ENCODE peak calls at places on chromosomes 2 and 18, in nine cellular contexts. One of them, this sample, is unnamed.

GRCh38 chr18:79068299-79068945 is 772 bp upstream of the ATP9B start:
- DNase-seq in endodermal cell: no peak
- DNase-seq in GM23338: peak; percentile 50
- DNase-seq in transverse colon: no peak
- DNase-seq in CD8-positive, alpha-beta memory T cell: no peak
- DNase-seq in HCT116: no peak
- DNase-seq in lower lobe of right lung: no peak
- DNase-seq in psoas muscle: no peak
- DNase-seq in AG04450: no peak
- DNase-seq in this sample: peak; percentile 2

GRCh38 chr18:74217476-74218143 is 69.3 kb downstream of the TIMM21 start:
- DNase-seq in GM23338: no peak
- DNase-seq in HCT116: no peak
- DNase-seq in transverse colon: no peak
- DNase-seq in endodermal cell: no peak
- DNase-seq in AG04450: no peak
- DNase-seq in psoas muscle: no peak
- DNase-seq in CD8-positive, alpha-beta memory T cell: no peak
- DNase-seq in lower lobe of right lung: peak; percentile 64
- DNase-seq in this sample: no peak

GRCh38 chr2:67070826-67071225 is 326.3 kb upstream of the ETAA1 start:
- DNase-seq in AG04450: no peak
- DNase-seq in endodermal cell: no peak
- DNase-seq in lower lobe of right lung: no peak
- DNase-seq in psoas muscle: no peak
- DNase-seq in HCT116: no peak
- DNase-seq in CD8-positive, alpha-beta memory T cell: no peak
- DNase-seq in GM23338: no peak
- DNase-seq in transverse colon: no peak
- DNase-seq in this sample: no peak

GRCh38 chr2:84827978-84828575 is 52.8 kb downstream of the TRABD2A start:
- DNase-seq in lower lobe of right lung: no peak
- DNase-seq in HCT116: no peak
- DNase-seq in transverse colon: no peak
- DNase-seq in AG04450: no peak
- DNase-seq in GM23338: no peak
- DNase-seq in CD8-positive, alpha-beta memory T cell: no peak
- DNase-seq in psoas muscle: no peak
- DNase-seq in endodermal cell: no peak
- DNase-seq in this sample: no peak

GRCh38 chr2:120014231-120014990 is 1.5 kb downstream of the EPB41L5 start:
- DNase-seq in psoas muscle: no peak
- DNase-seq in CD8-positive, alpha-beta memory T cell: no peak
- DNase-seq in HCT116: no peak
- DNase-seq in lower lobe of right lung: no peak
- DNase-seq in transverse colon: no peak
- DNase-seq in endodermal cell: no peak
- DNase-seq in AG04450: no peak
- DNase-seq in GM23338: no peak
- DNase-seq in this sample: no peak

GRCh38 chr2:157194097-157194688 is 63.3 kb upstream of the GALNT5 start:
- DNase-seq in psoas muscle: no peak
- DNase-seq in transverse colon: peak; percentile 10
- DNase-seq in AG04450: no peak
- DNase-seq in lower lobe of right lung: no peak
- DNase-seq in GM23338: peak; percentile 63
- DNase-seq in HCT116: peak; percentile 49
- DNase-seq in CD8-positive, alpha-beta memory T cell: no peak
- DNase-seq in endodermal cell: no peak
- DNase-seq in this sample: peak; percentile 67

GRCh38 chr2:10742666-10743065 is 21.2 kb downstream of the ATP6V1C2 start:
- DNase-seq in HCT116: no peak
- DNase-seq in endodermal cell: no peak
- DNase-seq in transverse colon: no peak
- DNase-seq in psoas muscle: no peak
- DNase-seq in GM23338: no peak
- DNase-seq in CD8-positive, alpha-beta memory T cell: no peak
- DNase-seq in AG04450: no peak
- DNase-seq in lower lobe of right lung: no peak
- DNase-seq in this sample: no peak

GRCh38 chr18:65876310-65876709 is 125.5 kb downstream of the CDH7 start:
- DNase-seq in transverse colon: no peak
- DNase-seq in psoas muscle: no peak
- DNase-seq in CD8-positive, alpha-beta memory T cell: no peak
- DNase-seq in lower lobe of right lung: no peak
- DNase-seq in AG04450: no peak
- DNase-seq in GM23338: no peak
- DNase-seq in endodermal cell: no peak
- DNase-seq in HCT116: no peak
- DNase-seq in this sample: no peak

GRCh38 chr2:230423851-230424458 is 8.0 kb downstream of the SP100 start:
- DNase-seq in GM23338: no peak
- DNase-seq in transverse colon: no peak
- DNase-seq in endodermal cell: no peak
- DNase-seq in lower lobe of right lung: peak; percentile 70
- DNase-seq in psoas muscle: no peak
- DNase-seq in AG04450: no peak
- DNase-seq in HCT116: no peak
- DNase-seq in CD8-positive, alpha-beta memory T cell: no peak
- DNase-seq in this sample: peak; percentile 50

GRCh38 chr2:74982581-74982980 is 24.1 kb downstream of the POLE4 start:
- DNase-seq in CD8-positive, alpha-beta memory T cell: no peak
- DNase-seq in transverse colon: no peak
- DNase-seq in GM23338: no peak
- DNase-seq in psoas muscle: no peak
- DNase-seq in HCT116: no peak
- DNase-seq in lower lobe of right lung: no peak
- DNase-seq in endodermal cell: no peak
- DNase-seq in AG04450: no peak
- DNase-seq in this sample: no peak

GRCh38 chr2:21317131-21317530 is 193.4 kb downstream of the TDRD15 start:
- DNase-seq in CD8-positive, alpha-beta memory T cell: no peak
- DNase-seq in transverse colon: peak; percentile 57
- DNase-seq in AG04450: no peak
- DNase-seq in psoas muscle: peak; percentile 18
- DNase-seq in endodermal cell: peak; percentile 81
- DNase-seq in GM23338: peak; percentile 75
- DNase-seq in HCT116: peak; percentile 13
- DNase-seq in lower lobe of right lung: peak; percentile 48
- DNase-seq in this sample: peak; percentile 18

GRCh38 chr2:238930216-238930615 is 82.3 kb downstream of the TWIST2 start:
- DNase-seq in AG04450: no peak
- DNase-seq in transverse colon: no peak
- DNase-seq in CD8-positive, alpha-beta memory T cell: no peak
- DNase-seq in lower lobe of right lung: no peak
- DNase-seq in psoas muscle: no peak
- DNase-seq in endodermal cell: peak; percentile 17
- DNase-seq in GM23338: no peak
- DNase-seq in HCT116: no peak
- DNase-seq in this sample: no peak
- H3K27ac ChIP-seq in AG04450: no peak overlapping the region
- H3K27ac ChIP-seq in transverse colon: no peak overlapping the region
- H3K27ac ChIP-seq in CD8-positive, alpha-beta memory T cell: no peak overlapping the region
- H3K27ac ChIP-seq in lower lobe of right lung: no peak overlapping the region
- H3K27ac ChIP-seq in psoas muscle: no peak overlapping the region
- H3K27ac ChIP-seq in endodermal cell: no peak overlapping the region
- H3K27ac ChIP-seq in GM23338: no peak overlapping the region
- H3K27ac ChIP-seq in HCT116: no peak overlapping the region
- H3K27ac ChIP-seq in this sample: no peak overlapping the region

DNA sequence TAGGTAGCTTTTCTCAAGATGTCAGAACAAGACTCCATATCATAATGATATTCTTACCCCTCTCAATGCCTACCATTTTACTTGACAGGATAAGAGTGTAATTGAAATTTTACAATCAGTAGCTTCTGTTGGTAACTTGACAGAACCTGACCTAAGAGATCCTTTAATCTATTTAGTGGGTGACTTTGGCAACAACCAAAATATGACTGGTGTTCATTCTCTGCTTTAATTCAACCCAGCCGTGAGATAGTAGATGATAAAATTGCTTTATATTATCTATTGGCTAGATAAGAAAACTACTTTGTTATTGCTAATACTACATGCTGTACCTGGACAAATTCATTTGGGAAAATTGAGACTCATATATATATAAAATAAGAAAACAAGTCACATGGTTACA is 770.2 kb upstream of the NXPH2 start:
- DNase-seq in HCT116: no peak
- DNase-seq in psoas muscle: no peak
- DNase-seq in endodermal cell: no peak
- DNase-seq in lower lobe of right lung: no peak
- DNase-seq in GM23338: no peak
- DNase-seq in transverse colon: no peak
- DNase-seq in AG04450: no peak
- DNase-seq in CD8-positive, alpha-beta memory T cell: no peak
- DNase-seq in this sample: no peak
- H3K27ac ChIP-seq in HCT116: no peak overlapping the region
- H3K27ac ChIP-seq in psoas muscle: no peak overlapping the region
- H3K27ac ChIP-seq in endodermal cell: no peak overlapping the region
- H3K27ac ChIP-seq in lower lobe of right lung: no peak overlapping the region
- H3K27ac ChIP-seq in GM23338: no peak overlapping the region
- H3K27ac ChIP-seq in transverse colon: no peak overlapping the region
- H3K27ac ChIP-seq in AG04450: no peak overlapping the region
- H3K27ac ChIP-seq in CD8-positive, alpha-beta memory T cell: no peak overlapping the region
- H3K27ac ChIP-seq in this sample: no peak overlapping the region

DNA sequence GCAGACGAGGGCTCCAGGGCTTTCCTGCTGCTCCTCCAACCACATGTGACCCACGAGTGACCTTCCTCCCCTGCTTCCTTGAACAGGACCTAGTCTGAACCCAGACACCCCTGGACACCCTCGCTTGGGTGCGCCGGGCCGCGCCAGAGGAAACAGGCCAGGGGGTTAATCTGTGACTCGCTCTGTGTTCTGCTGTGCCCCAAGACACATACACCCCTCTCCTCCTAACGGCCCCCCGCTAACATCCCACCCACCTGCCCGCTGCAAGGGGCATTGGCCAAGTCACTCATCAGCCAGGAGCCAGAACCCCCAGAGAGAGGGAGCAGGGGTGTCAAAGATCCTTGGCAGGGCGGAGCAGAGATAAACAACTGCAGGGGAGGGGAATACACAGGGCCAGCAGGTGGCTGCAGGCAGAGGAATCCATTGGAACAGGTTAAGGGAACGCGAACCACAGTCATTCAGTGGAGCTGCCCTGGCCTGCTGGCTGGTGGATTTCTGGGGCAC is 38.1 kb downstream of the TNS1 start:
- DNase-seq in HCT116: no peak
- DNase-seq in psoas muscle: no peak
- DNase-seq in transverse colon: no peak
- DNase-seq in AG04450: no peak
- DNase-seq in lower lobe of right lung: peak; percentile 43
- DNase-seq in CD8-positive, alpha-beta memory T cell: no peak
- DNase-seq in GM23338: peak; percentile 35
- DNase-seq in endodermal cell: peak; percentile 79
- DNase-seq in this sample: no peak
- H3K27ac ChIP-seq in HCT116: no peak overlapping the region
- H3K27ac ChIP-seq in psoas muscle: peak overlapping the region; percentile 79
- H3K27ac ChIP-seq in transverse colon: peak overlapping the region; percentile 77
- H3K27ac ChIP-seq in AG04450: peak overlapping the region; percentile 33
- H3K27ac ChIP-seq in lower lobe of right lung: peak overlapping the region; percentile 33
- H3K27ac ChIP-seq in CD8-positive, alpha-beta memory T cell: no peak overlapping the region
- H3K27ac ChIP-seq in GM23338: no peak overlapping the region
- H3K27ac ChIP-seq in endodermal cell: no peak overlapping the region
- H3K27ac ChIP-seq in this sample: peak overlapping the region; percentile 21

DNA sequence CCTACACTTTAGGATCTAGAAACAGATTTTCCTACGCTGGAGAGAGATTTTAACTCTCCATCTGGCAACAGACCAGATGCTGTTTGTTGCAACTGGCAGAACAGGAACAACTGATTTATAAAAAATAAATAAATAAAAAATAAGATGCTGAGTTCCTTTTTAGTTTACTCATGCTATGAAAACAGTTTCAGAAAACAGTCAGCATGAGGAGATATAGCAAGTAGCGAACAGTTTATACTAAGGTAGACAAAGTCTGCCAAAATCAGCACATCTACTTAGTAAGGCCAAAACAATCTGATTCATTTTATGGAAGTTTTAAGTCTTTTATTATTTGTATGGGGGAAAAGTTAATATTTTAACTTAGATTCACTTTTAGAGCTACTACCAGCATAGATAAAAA is 974.0 kb upstream of the CNTNAP5 start:
- DNase-seq in endodermal cell: no peak
- DNase-seq in psoas muscle: no peak
- DNase-seq in transverse colon: no peak
- DNase-seq in AG04450: no peak
- DNase-seq in GM23338: no peak
- DNase-seq in HCT116: no peak
- DNase-seq in lower lobe of right lung: no peak
- DNase-seq in CD8-positive, alpha-beta memory T cell: no peak
- DNase-seq in this sample: no peak
- H3K27ac ChIP-seq in endodermal cell: no peak overlapping the region
- H3K27ac ChIP-seq in psoas muscle: no peak overlapping the region
- H3K27ac ChIP-seq in transverse colon: no peak overlapping the region
- H3K27ac ChIP-seq in AG04450: no peak overlapping the region
- H3K27ac ChIP-seq in GM23338: no peak overlapping the region
- H3K27ac ChIP-seq in HCT116: no peak overlapping the region
- H3K27ac ChIP-seq in lower lobe of right lung: no peak overlapping the region
- H3K27ac ChIP-seq in CD8-positive, alpha-beta memory T cell: no peak overlapping the region
- H3K27ac ChIP-seq in this sample: no peak overlapping the region

DNA sequence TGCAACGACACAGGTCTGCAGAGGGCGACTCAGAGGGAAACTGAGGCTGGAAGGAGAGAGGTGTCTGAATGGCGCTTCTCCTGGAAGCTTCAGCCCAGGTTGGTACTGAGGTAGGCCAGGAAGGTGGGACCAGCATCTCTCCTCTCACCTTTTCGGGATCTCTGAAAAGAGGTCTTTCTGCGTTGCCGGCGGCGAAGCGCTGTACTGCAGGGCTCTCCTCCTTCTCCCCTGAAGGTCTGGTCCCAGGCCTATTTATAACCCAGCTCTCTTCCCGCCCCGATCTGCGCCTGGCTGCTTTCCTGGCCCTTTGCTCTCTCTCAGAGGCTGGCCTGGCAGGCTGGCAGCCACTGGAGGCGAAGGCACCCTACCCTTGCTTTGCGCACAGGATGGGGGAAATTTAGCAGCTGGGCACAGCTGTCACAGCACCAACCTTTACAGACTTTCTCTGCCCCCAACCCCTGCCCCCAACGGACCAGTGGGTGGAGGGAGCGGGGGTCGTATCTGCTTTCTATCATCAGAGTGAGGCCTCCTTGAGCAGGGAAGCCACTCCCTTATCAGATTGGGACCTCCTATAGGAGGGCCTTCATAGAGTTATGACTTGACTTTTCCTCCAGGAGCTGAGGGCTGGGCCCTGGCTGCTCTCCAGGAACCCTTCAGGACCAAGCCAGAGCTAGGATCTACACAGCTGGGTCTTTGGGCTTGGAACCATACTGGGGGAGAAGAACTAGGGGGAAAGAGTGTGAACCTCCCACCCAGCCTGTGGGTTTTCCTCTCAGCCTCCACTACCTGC is 1.1 kb downstream of the DYSF start:
- DNase-seq in GM23338: peak; percentile 73
- DNase-seq in endodermal cell: peak; percentile 79
- DNase-seq in HCT116: no peak
- DNase-seq in psoas muscle: peak; percentile 67
- DNase-seq in lower lobe of right lung: no peak
- DNase-seq in CD8-positive, alpha-beta memory T cell: no peak
- DNase-seq in AG04450: no peak
- DNase-seq in transverse colon: no peak
- DNase-seq in this sample: no peak
- H3K27ac ChIP-seq in GM23338: no peak overlapping the region
- H3K27ac ChIP-seq in endodermal cell: no peak overlapping the region
- H3K27ac ChIP-seq in HCT116: no peak overlapping the region
- H3K27ac ChIP-seq in psoas muscle: peak overlapping the region; percentile 97
- H3K27ac ChIP-seq in lower lobe of right lung: peak overlapping the region; percentile 60
- H3K27ac ChIP-seq in CD8-positive, alpha-beta memory T cell: no peak overlapping the region
- H3K27ac ChIP-seq in AG04450: no peak overlapping the region
- H3K27ac ChIP-seq in transverse colon: peak overlapping the region; percentile 62
- H3K27ac ChIP-seq in this sample: no peak overlapping the region